ENCODE peak calls at places on chromosomes 12 and 14, in six cellular contexts. N is psoas muscle, T is body of pancreas, A is fibroblast of mammary gland, G is cardiac muscle cell, Y is PC-3. W is an unnamed sample.

GRCh38 chr12:89390802-89391673 is 38.7 kb upstream of the DUSP6 start:
- DNase-seq in N (no peak), T (no peak), A (peak; percentile 82), G (no peak), Y (peak; percentile 78), W (no peak)

GRCh38 chr12:89067436-89067835 is 284.9 kb downstream of the DUSP6 start:
- DNase-seq in N (no peak), T (no peak), A (peak; percentile 96), G (no peak), Y (peak; percentile 96), W (no peak)

GRCh38 chr12:98653866-98654493 is 8.9 kb downstream of the APAF1 start:
- DNase-seq in N (no peak), T (no peak), A (peak; percentile 71), G (peak; percentile 47), Y (peak; percentile 75), W (peak; percentile 38)

GRCh38 chr12:103986823-103987222 is 21.2 kb downstream of the TDG start:
- DNase-seq in N (no peak), T (no peak), A (no peak), G (no peak), Y (no peak), W (no peak)

GRCh38 chr12:26318661-26319068 is 123.3 kb downstream of the SSPN start:
- DNase-seq in N (peak; percentile 73), T (peak; percentile 34), A (peak; percentile 97), G (no peak), Y (peak; percentile 53), W (peak; percentile 48)

GRCh38 chr12:60539592-60539991 is 943.8 kb downstream of the SLC16A7 start:
- DNase-seq in N (no peak), T (no peak), A (no peak), G (no peak), Y (no peak), W (no peak)

GRCh38 chr14:97723834-97724770 is 926.9 kb downstream of the VRK1 start:
- DNase-seq in N (no peak), T (no peak), A (no peak), G (no peak), Y (no peak), W (no peak)

GRCh38 chr14:81737938-81738337 is 204.3 kb upstream of the SEL1L start:
- DNase-seq in N (no peak), T (no peak), A (no peak), G (no peak), Y (no peak), W (no peak)

GRCh38 chr12:30806989-30807694 is 52.4 kb upstream of the CAPRIN2 start:
- DNase-seq in N (no peak), T (peak; percentile 55), A (peak; percentile 80), G (peak; percentile 76), Y (peak; percentile 80), W (no peak)

GRCh38 chr12:30805959-30806358 is 51.2 kb upstream of the CAPRIN2 start:
- DNase-seq in N (no peak), T (no peak), A (no peak), G (no peak), Y (peak; percentile 48), W (no peak)

GRCh38 chr12:30811966-30812365 is 57.2 kb upstream of the CAPRIN2 start:
- DNase-seq in N (no peak), T (no peak), A (no peak), G (no peak), Y (no peak), W (no peak)

GRCh38 chr12:30810918-30811317 is 56.2 kb upstream of the CAPRIN2 start:
- DNase-seq in N (no peak), T (no peak), A (no peak), G (no peak), Y (no peak), W (no peak)

GRCh38 chr12:30807695-30808034 is 52.9 kb upstream of the CAPRIN2 start:
- DNase-seq in N (no peak), T (no peak), A (no peak), G (no peak), Y (no peak), W (no peak)
- TF ChIP-seq CTCF in N (peak; percentile 0), T (no peak), A (no peak), G (no peak), Y (no peak), W (no peak)

DNA sequence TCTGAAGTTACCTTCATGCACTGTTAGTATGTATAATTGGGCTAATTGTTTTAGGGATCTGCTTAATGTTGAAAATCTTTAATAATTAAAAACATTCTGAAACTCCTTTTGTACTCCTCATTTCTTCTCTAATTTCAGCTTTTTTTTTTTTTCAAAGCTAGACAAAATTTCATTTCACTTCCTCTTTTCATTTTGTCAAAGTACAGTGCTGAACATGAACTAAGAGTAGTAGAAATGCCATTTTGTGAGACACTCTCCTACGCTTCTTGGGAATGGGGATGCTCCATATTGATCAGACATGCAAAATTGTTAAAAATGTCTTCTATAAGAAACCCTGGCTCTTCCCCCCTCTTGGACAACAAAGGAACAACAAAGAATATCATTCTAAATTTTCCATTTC is 1.7 kb downstream of the ABCD2 start:
- DNase-seq in N (no peak), T (no peak), A (no peak), G (no peak), Y (no peak), W (no peak)
- H3K4me3 ChIP-seq in N (no peak overlapping the region), T (no peak overlapping the region), A (no peak overlapping the region), G (no peak overlapping the region), Y (no peak overlapping the region), W (no peak overlapping the region)

GRCh38 chr12:102980350-102980749 is 22.9 kb downstream of the ASCL1 start:
- DNase-seq in N (no peak), T (no peak), A (no peak), G (no peak), Y (no peak), W (no peak)

GRCh38 chr12:102973583-102973982 is 16.1 kb downstream of the ASCL1 start:
- DNase-seq in N (no peak), T (no peak), A (no peak), G (no peak), Y (no peak), W (no peak)

GRCh38 chr12:102978316-102978715 is 20.8 kb downstream of the ASCL1 start:
- DNase-seq in N (no peak), T (no peak), A (no peak), G (no peak), Y (no peak), W (no peak)

GRCh38 chr12:102971227-102971626 is 13.8 kb downstream of the ASCL1 start:
- DNase-seq in N (no peak), T (no peak), A (no peak), G (no peak), Y (no peak), W (no peak)

GRCh38 chr12:102976609-102977280 is 19.3 kb downstream of the ASCL1 start:
- DNase-seq in N (no peak), T (no peak), A (no peak), G (no peak), Y (no peak), W (no peak)
- TF ChIP-seq CTCF in N (no peak), T (no peak), A (no peak), G (no peak), Y (peak; percentile 19), W (no peak)

DNA sequence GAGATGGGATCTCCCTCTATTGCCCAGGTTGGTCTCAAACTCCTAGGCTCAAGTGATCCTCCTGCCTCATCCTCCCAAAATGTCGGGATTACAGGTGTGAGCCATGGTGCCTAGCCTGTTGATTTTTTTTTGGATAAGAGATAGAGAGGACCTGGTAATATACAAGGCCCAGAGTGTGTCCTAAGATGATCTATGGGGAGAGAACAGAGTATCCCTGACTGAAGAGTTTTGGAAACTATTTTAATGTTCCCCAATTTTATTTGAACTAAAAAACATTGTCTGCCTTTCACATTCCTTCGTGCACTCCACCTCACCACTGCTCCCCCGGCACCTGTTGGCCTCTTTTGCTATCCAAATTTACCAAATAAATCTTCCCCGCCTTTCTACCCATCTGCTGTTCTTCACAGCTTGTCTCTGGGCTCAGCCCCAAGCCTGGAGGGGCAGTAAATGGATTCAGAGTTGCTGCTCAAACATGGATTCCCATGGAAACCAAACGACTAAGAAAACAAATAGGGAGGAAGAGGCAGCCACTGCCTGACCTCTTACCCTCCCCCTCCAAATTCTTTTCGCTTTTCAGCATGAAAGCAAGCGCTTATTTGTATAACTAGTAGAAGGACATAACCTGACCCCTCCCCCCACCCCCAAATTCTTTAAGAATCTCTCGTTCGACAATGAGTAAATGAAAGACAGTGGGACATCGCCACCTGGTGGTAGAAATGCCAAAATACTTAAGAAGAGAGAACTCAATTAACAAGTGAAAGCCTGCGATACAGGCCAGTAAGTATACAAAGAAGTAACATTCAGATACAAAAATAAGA is 22.6 kb downstream of the OR10G3 start:
- DNase-seq in N (peak; percentile 69), T (peak; percentile 83), A (peak; percentile 88), G (peak; percentile 94), Y (peak; percentile 96), W (peak; percentile 82)
- H3K4me3 ChIP-seq in N (peak overlapping the region; percentile 56), T (no peak overlapping the region), A (peak overlapping the region; percentile 33), G (peak overlapping the region; percentile 24), Y (peak overlapping the region; percentile 56), W (no peak overlapping the region)